ENCODE peak calls at places on chromosome 1, in four cellular contexts. One of them, this sample, is unnamed.

GRCh38 chr1:218380125-218380977 is 35.2 kb downstream of the TGFB2 start:
- DNase-seq in K562: no peak
- DNase-seq in SK-N-SH: no peak
- DNase-seq in HepG2: peak
- DNase-seq in this sample: no peak

GRCh38 chr1:154468480-154469240 is 33.4 kb upstream of the TDRD10 start:
- DNase-seq in K562: no peak
- DNase-seq in SK-N-SH: no peak
- DNase-seq in HepG2: no peak
- DNase-seq in this sample: no peak

GRCh38 chr1:234683856-234684632 is 74.1 kb upstream of the IRF2BP2 start:
- DNase-seq in K562: no peak
- DNase-seq in SK-N-SH: no peak
- DNase-seq in HepG2: peak
- DNase-seq in this sample: peak

GRCh38 chr1:91601554-91602322 is 101.1 kb downstream of the CDC7 start:
- DNase-seq in K562: no peak
- DNase-seq in SK-N-SH: no peak
- DNase-seq in HepG2: no peak
- DNase-seq in this sample: no peak

GRCh38 chr1:47742890-47743760 is 254.1 kb downstream of the TRABD2B start:
- DNase-seq in K562: no peak
- DNase-seq in SK-N-SH: no peak
- DNase-seq in HepG2: no peak
- DNase-seq in this sample: no peak

GRCh38 chr1:158818991-158819405 is 12.2 kb upstream of the MNDA start:
- DNase-seq in K562: no peak
- DNase-seq in SK-N-SH: no peak
- DNase-seq in HepG2: no peak
- DNase-seq in this sample: no peak

GRCh38 chr1:78884685-78885452 is 121.7 kb downstream of the ADGRL4 start:
- DNase-seq in K562: no peak
- DNase-seq in SK-N-SH: no peak
- DNase-seq in HepG2: no peak
- DNase-seq in this sample: no peak

GRCh38 chr1:229694053-229694693 is 68.1 kb downstream of the URB2 start:
- DNase-seq in K562: no peak
- DNase-seq in SK-N-SH: peak
- DNase-seq in HepG2: no peak
- DNase-seq in this sample: no peak

GRCh38 chr1:200977071-200977754 is 46.3 kb downstream of the KIF21B start:
- DNase-seq in K562: no peak
- DNase-seq in SK-N-SH: no peak
- DNase-seq in HepG2: no peak
- DNase-seq in this sample: no peak

GRCh38 chr1:24126023-24126671 is 14.2 kb upstream of the MYOM3 start:
- DNase-seq in K562: no peak
- DNase-seq in SK-N-SH: no peak
- DNase-seq in HepG2: no peak
- DNase-seq in this sample: no peak

GRCh38 chr1:17215545-17215890 is 10.6 kb downstream of the PADI1 start:
- DNase-seq in K562: no peak
- DNase-seq in SK-N-SH: no peak
- DNase-seq in HepG2: no peak
- DNase-seq in this sample: no peak

GRCh38 chr1:223264983-223265663 is 98.9 kb downstream of the SUSD4 start:
- DNase-seq in K562: no peak
- DNase-seq in SK-N-SH: no peak
- DNase-seq in HepG2: no peak
- DNase-seq in this sample: no peak

GRCh38 chr1:162706003-162706402 is 73.7 kb downstream of the DDR2 start:
- DNase-seq in K562: no peak
- DNase-seq in SK-N-SH: peak
- DNase-seq in HepG2: no peak
- DNase-seq in this sample: no peak

GRCh38 chr1:59455206-59455605 is 158.3 kb downstream of the FGGY start:
- DNase-seq in K562: no peak
- DNase-seq in SK-N-SH: no peak
- DNase-seq in HepG2: no peak
- DNase-seq in this sample: no peak

GRCh38 chr1:197521118-197521739 is 253.2 kb downstream of the CRB1 start:
- DNase-seq in K562: peak
- DNase-seq in SK-N-SH: peak
- DNase-seq in HepG2: peak
- DNase-seq in this sample: peak

GRCh38 chr1:235831148-235831547 is 35.6 kb downstream of the LYST start:
- DNase-seq in K562: no peak
- DNase-seq in SK-N-SH: no peak
- DNase-seq in HepG2: no peak
- DNase-seq in this sample: no peak

GRCh38 chr1:53545663-53546408 is 86.6 kb downstream of the DMRTB1 start:
- DNase-seq in K562: no peak
- DNase-seq in SK-N-SH: peak
- DNase-seq in HepG2: no peak
- DNase-seq in this sample: no peak

GRCh38 chr1:8460784-8461183 is 142.9 kb downstream of the SLC45A1 start:
- DNase-seq in K562: no peak
- DNase-seq in SK-N-SH: no peak
- DNase-seq in HepG2: no peak
- DNase-seq in this sample: no peak

GRCh38 chr1:96236156-96236739 is 485.3 kb upstream of the PTBP2 start:
- DNase-seq in K562: peak
- DNase-seq in SK-N-SH: peak
- DNase-seq in HepG2: peak
- DNase-seq in this sample: peak

GRCh38 chr1:198520524-198521254 is 19.8 kb downstream of the ATP6V1G3 start:
- DNase-seq in K562: no peak
- DNase-seq in SK-N-SH: no peak
- DNase-seq in HepG2: no peak
- DNase-seq in this sample: no peak

GRCh38 chr1:175200626-175201025 is 8.1 kb upstream of the KIAA0040 start:
- DNase-seq in K562: no peak
- DNase-seq in SK-N-SH: no peak
- DNase-seq in HepG2: no peak
- DNase-seq in this sample: no peak

GRCh38 chr1:5388622-5389021 is 603.6 kb downstream of the NPHP4 start:
- DNase-seq in K562: no peak
- DNase-seq in SK-N-SH: no peak
- DNase-seq in HepG2: no peak
- DNase-seq in this sample: no peak

GRCh38 chr1:192122668-192123067 is 35.6 kb upstream of the RGS18 start:
- DNase-seq in K562: no peak
- DNase-seq in SK-N-SH: no peak
- DNase-seq in HepG2: no peak
- DNase-seq in this sample: no peak

GRCh38 chr1:8147922-8148321 is 121.8 kb upstream of the ERRFI1 start:
- DNase-seq in K562: no peak
- DNase-seq in SK-N-SH: no peak
- DNase-seq in HepG2: no peak
- DNase-seq in this sample: no peak

GRCh38 chr1:111422546-111423391 is 4.8 kb downstream of the OVGP1 start:
- DNase-seq in K562: no peak
- DNase-seq in SK-N-SH: no peak
- DNase-seq in HepG2: peak
- DNase-seq in this sample: no peak

GRCh38 chr1:93702102-93702827 is 20.6 kb upstream of the BCAR3 start:
- DNase-seq in K562: no peak
- DNase-seq in SK-N-SH: peak
- DNase-seq in HepG2: no peak
- DNase-seq in this sample: no peak

GRCh38 chr1:14095001-14095400 is 395.0 kb downstream of the PRDM2 start:
- DNase-seq in K562: peak
- DNase-seq in SK-N-SH: peak
- DNase-seq in HepG2: no peak
- DNase-seq in this sample: peak

GRCh38 chr1:112762541-112763141 is 47.5 kb upstream of the PPM1J start:
- DNase-seq in K562: no peak
- DNase-seq in SK-N-SH: no peak
- DNase-seq in HepG2: no peak
- DNase-seq in this sample: no peak

GRCh38 chr1:116498789-116499628 is 71.8 kb downstream of the CD58 start:
- DNase-seq in K562: peak
- DNase-seq in SK-N-SH: peak
- DNase-seq in HepG2: peak
- DNase-seq in this sample: peak

GRCh38 chr1:171218661-171219060 is 29.6 kb upstream of the FMO1 start:
- DNase-seq in K562: no peak
- DNase-seq in SK-N-SH: no peak
- DNase-seq in HepG2: no peak
- DNase-seq in this sample: no peak

GRCh38 chr1:28056129-28056925 is 32.1 kb downstream of the EYA3 start:
- DNase-seq in K562: no peak
- DNase-seq in SK-N-SH: no peak
- DNase-seq in HepG2: no peak
- DNase-seq in this sample: no peak

GRCh38 chr1:214637722-214638473 is 34.9 kb downstream of the CENPF start:
- DNase-seq in K562: no peak
- DNase-seq in SK-N-SH: no peak
- DNase-seq in HepG2: peak
- DNase-seq in this sample: peak

GRCh38 chr1:30852026-30852425 is 56.5 kb downstream of the SDC3 start:
- DNase-seq in K562: no peak
- DNase-seq in SK-N-SH: no peak
- DNase-seq in HepG2: no peak
- DNase-seq in this sample: no peak

GRCh38 chr1:211353562-211354212 is 27.1 kb downstream of the TRAF5 start:
- DNase-seq in K562: no peak
- DNase-seq in SK-N-SH: no peak
- DNase-seq in HepG2: no peak
- DNase-seq in this sample: no peak

GRCh38 chr1:226097866-226098625 is 35.5 kb downstream of the H3-3A start:
- DNase-seq in K562: no peak
- DNase-seq in SK-N-SH: no peak
- DNase-seq in HepG2: no peak
- DNase-seq in this sample: no peak

GRCh38 chr1:211822677-211823426 is 7.7 kb downstream of the LPGAT1 start:
- DNase-seq in K562: no peak
- DNase-seq in SK-N-SH: no peak
- DNase-seq in HepG2: no peak
- DNase-seq in this sample: no peak

GRCh38 chr1:187044393-187044792 is 215.6 kb downstream of the PLA2G4A start:
- DNase-seq in K562: no peak
- DNase-seq in SK-N-SH: no peak
- DNase-seq in HepG2: no peak
- DNase-seq in this sample: no peak

GRCh38 chr1:108502624-108503023 is 52.5 kb downstream of the NBPF6 start:
- DNase-seq in K562: no peak
- DNase-seq in SK-N-SH: no peak
- DNase-seq in HepG2: no peak
- DNase-seq in this sample: no peak

GRCh38 chr1:62870148-62870547 is 86.2 kb downstream of the ATG4C start:
- DNase-seq in K562: no peak
- DNase-seq in SK-N-SH: no peak
- DNase-seq in HepG2: peak
- DNase-seq in this sample: no peak

GRCh38 chr1:62869217-62869754 is 85.4 kb downstream of the ATG4C start:
- DNase-seq in K562: no peak
- DNase-seq in SK-N-SH: no peak
- DNase-seq in HepG2: peak
- DNase-seq in this sample: no peak
- TF ChIP-seq ELF1 in K562: no peak
- TF ChIP-seq ELF1 in SK-N-SH: no peak
- TF ChIP-seq ELF1 in HepG2: no peak
- TF ChIP-seq ELF1 in this sample: no peak

GRCh38 chr1:43027977-43028376 is 69.3 kb upstream of the SLC2A1 start:
- DNase-seq in K562: no peak
- DNase-seq in SK-N-SH: no peak
- DNase-seq in HepG2: no peak
- DNase-seq in this sample: no peak
- TF ChIP-seq ELF1 in K562: no peak
- TF ChIP-seq ELF1 in SK-N-SH: no peak
- TF ChIP-seq ELF1 in HepG2: no peak
- TF ChIP-seq ELF1 in this sample: no peak

DNA sequence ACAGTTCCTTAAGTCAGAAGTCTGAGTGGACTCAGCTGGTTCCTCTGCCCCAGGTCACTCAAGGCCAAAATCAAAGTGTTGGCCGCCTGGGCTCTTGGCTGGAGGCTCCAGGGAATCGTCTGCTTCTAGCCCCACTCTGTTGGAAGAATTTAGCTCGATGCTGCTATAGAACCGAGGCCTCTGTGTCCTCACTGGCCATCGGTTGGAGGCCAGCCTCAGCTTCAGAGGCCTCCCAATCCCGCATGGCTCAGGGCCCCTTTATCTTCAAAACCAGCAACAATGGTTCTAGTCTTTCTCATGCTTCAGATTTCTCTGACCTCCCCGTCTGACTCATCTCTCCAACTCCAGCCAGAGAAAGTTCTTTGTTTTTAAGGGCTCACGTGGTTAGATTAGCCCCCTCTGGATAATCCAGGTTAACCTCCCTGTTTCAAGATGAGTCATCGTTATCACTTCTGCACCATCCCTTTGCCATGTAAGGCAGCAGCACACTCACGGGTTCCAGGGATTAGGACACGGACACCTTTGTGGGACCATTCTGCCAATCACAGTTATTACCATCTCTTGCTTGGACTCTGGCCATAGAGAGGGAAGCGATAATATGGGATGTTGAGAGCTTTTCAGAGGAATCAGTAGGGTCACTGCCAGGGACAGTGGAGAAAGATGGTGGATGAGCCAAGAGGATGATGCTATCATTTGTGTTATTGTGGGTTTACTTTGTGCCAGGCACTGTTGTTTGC is 13.6 kb downstream of the FHAD1 start:
- DNase-seq in K562: peak
- DNase-seq in SK-N-SH: no peak
- DNase-seq in HepG2: peak
- DNase-seq in this sample: peak
- TF ChIP-seq ELF1 in K562: no peak
- TF ChIP-seq ELF1 in SK-N-SH: no peak
- TF ChIP-seq ELF1 in HepG2: no peak
- TF ChIP-seq ELF1 in this sample: no peak

GRCh38 chr1:183278736-183279591 is 92.9 kb downstream of the LAMC2 start:
- DNase-seq in K562: no peak
- DNase-seq in SK-N-SH: no peak
- DNase-seq in HepG2: no peak
- DNase-seq in this sample: no peak
- TF ChIP-seq ELF1 in K562: no peak
- TF ChIP-seq ELF1 in SK-N-SH: no peak
- TF ChIP-seq ELF1 in HepG2: no peak
- TF ChIP-seq ELF1 in this sample: no peak

GRCh38 chr1:40783001-40783905 is at the start of gene KCNQ4:
- DNase-seq in K562: peak
- DNase-seq in SK-N-SH: peak
- DNase-seq in HepG2: no peak
- DNase-seq in this sample: no peak
- TF ChIP-seq ELF1 in K562: no peak
- TF ChIP-seq ELF1 in SK-N-SH: no peak
- TF ChIP-seq ELF1 in HepG2: no peak
- TF ChIP-seq ELF1 in this sample: no peak

GRCh38 chr1:204583909-204584632 is 67.9 kb downstream of the MDM4 start:
- DNase-seq in K562: no peak
- DNase-seq in SK-N-SH: peak
- DNase-seq in HepG2: no peak
- DNase-seq in this sample: no peak
- TF ChIP-seq ELF1 in K562: no peak
- TF ChIP-seq ELF1 in SK-N-SH: no peak
- TF ChIP-seq ELF1 in HepG2: no peak
- TF ChIP-seq ELF1 in this sample: no peak